ENCODE peak calls at places on chromosomes 16 and 17, in seven cellular contexts. I is NCI-H345; S is Panc1; Y is bronchial epithelial cell; L is iris pigment epithelial cell; R is activated T-helper 9 cell treated with anti-CD3 and anti-CD28 coated beads, Interleukin-2, amount 50 U/mL, for 16 hours; J is mucosa of gallbladder. B is an unnamed sample.

GRCh38 chr17:79842136-79842655 is 3.0 kb upstream of the CBX4 start:
- DNase-seq in J (no peak), R (no peak), I (no peak), S (no peak), L (no peak), Y (no peak), B (no peak)

GRCh38 chr17:73369126-73369525 is 57.3 kb upstream of the CDC42EP4 start:
- DNase-seq in I (no peak), R (no peak), S (no peak), J (no peak), L (no peak), Y (no peak), B (no peak)

GRCh38 chr17:38604479-38605229 is 1.1 kb downstream of the SRCIN1 start:
- DNase-seq in S (no peak), L (no peak), I (peak), Y (no peak), R (no peak), J (no peak), B (no peak)

GRCh38 chr17:50559674-50560184 is 786 bp upstream of the CACNA1G start:
- DNase-seq in L (peak), R (no peak), Y (peak), I (peak), S (no peak), J (no peak), B (peak)

GRCh38 chr16:86104537-86105048 is 205.6 kb downstream of the IRF8 start:
- DNase-seq in R (no peak), J (no peak), I (no peak), Y (no peak), S (no peak), L (no peak), B (no peak)

GRCh38 chr16:19994771-19995170 is 78.9 kb downstream of the GPR139 start:
- DNase-seq in Y (no peak), J (no peak), I (no peak), L (no peak), S (no peak), R (no peak), B (no peak)

GRCh38 chr17:49640556-49640955 is 37.3 kb downstream of the SPOP start:
- DNase-seq in R (no peak), I (no peak), S (no peak), L (no peak), Y (no peak), J (no peak), B (no peak)

GRCh38 chr17:72942594-72942993 is 149.9 kb downstream of the SLC39A11 start:
- DNase-seq in Y (no peak), S (no peak), R (no peak), J (no peak), L (no peak), I (no peak), B (no peak)

GRCh38 chr17:1019451-1019850 is 22.5 kb downstream of the TIMM22 start:
- DNase-seq in I (no peak), L (no peak), Y (no peak), J (no peak), S (no peak), R (no peak), B (no peak)

GRCh38 chr16:85302018-85302847 is 190.0 kb upstream of the CIBAR2 start:
- DNase-seq in S (no peak), Y (peak), J (no peak), L (peak), I (no peak), R (no peak), B (peak)

GRCh38 chr16:66927012-66927436 is 1.7 kb upstream of the RRAD start:
- DNase-seq in I (no peak), R (no peak), J (no peak), S (no peak), Y (peak), L (peak), B (peak)

GRCh38 chr16:54282923-54283734 is 3.5 kb downstream of the IRX3 start:
- DNase-seq in J (no peak), R (no peak), S (no peak), I (no peak), Y (no peak), L (no peak), B (no peak)

GRCh38 chr16:66483689-66484452 is 56.8 kb downstream of the BEAN1 start:
- DNase-seq in I (peak), S (peak), Y (peak), J (peak), R (peak), L (peak), B (peak)

GRCh38 chr17:31575043-31575442 is 183.6 kb downstream of the RAB11FIP4 start:
- DNase-seq in L (no peak), Y (no peak), J (no peak), R (no peak), I (no peak), S (no peak), B (no peak)

GRCh38 chr16:11089504-11090124 is 145.2 kb downstream of the CLEC16A start:
- DNase-seq in L (no peak), R (no peak), I (no peak), S (no peak), Y (no peak), J (peak), B (no peak)

B was measured in HTR-8/SVneo.